ENCODE peak calls at places on chromosomes 2 and 18, in seven cellular contexts. J is IMR-90, H is mammary epithelial cell, M is fibroblast of lung, I is H9, V is colonic mucosa, S is K562. O is an unnamed sample.
A peak's percentile ranks its signal among the peaks of the same experiment; 100 is the strongest.

GRCh38 chr2:102238039-102238756 is 51.4 kb downstream of the IL1RL2 start:
- DNase-seq in J (peak; percentile 83), H (no peak), M (peak; percentile 86), I (no peak), V (no peak), S (no peak), O (no peak)

GRCh38 chr2:31644551-31644950 is 63.8 kb upstream of the SRD5A2 start:
- DNase-seq in J (no peak), H (no peak), M (no peak), I (no peak), V (no peak), S (no peak), O (no peak)

GRCh38 chr2:172734711-172735645 is 667 bp upstream of the RAPGEF4 start:
- DNase-seq in J (no peak), H (peak; percentile 68), M (peak; percentile 23), I (no peak), V (no peak), S (no peak), O (peak; percentile 60)

GRCh38 chr2:172323256-172323655 is 104.1 kb upstream of the ITGA6 start:
- DNase-seq in J (peak; percentile 40), H (peak; percentile 50), M (no peak), I (no peak), V (no peak), S (no peak), O (peak; percentile 15)

GRCh38 chr2:24768601-24769000 is 24.6 kb downstream of the PTRHD1 start:
- DNase-seq in J (no peak), H (no peak), M (no peak), I (peak; percentile 44), V (no peak), S (no peak), O (peak; percentile 52)

GRCh38 chr18:26091047-26091630 is 726 bp upstream of the SS18 start:
- DNase-seq in J (no peak), H (no peak), M (no peak), I (no peak), V (peak; percentile 74), S (peak; percentile 79), O (no peak)

GRCh38 chr2:176136375-176137248 is 7.1 kb downstream of the HOXD8 start:
- DNase-seq in J (no peak), H (no peak), M (no peak), I (peak; percentile 52), V (peak; percentile 63), S (no peak), O (peak; percentile 74)

GRCh38 chr18:21452808-21453511 is 147.5 kb downstream of the ESCO1 start:
- DNase-seq in J (no peak), H (no peak), M (no peak), I (no peak), V (no peak), S (no peak), O (no peak)

GRCh38 chr18:70288851-70289328 is at the start of gene SOCS6:
- DNase-seq in J (peak; percentile 66), H (peak; percentile 70), M (peak; percentile 59), I (peak; percentile 57), V (peak; percentile 56), S (no peak), O (peak; percentile 86)

GRCh38 chr2:12493031-12493513 is 223.7 kb upstream of the TRIB2 start:
- DNase-seq in J (peak; percentile 93), H (peak; percentile 55), M (peak; percentile 65), I (no peak), V (no peak), S (peak; percentile 86), O (peak; percentile 75)

GRCh38 chr2:102677219-102678215 is 58.2 kb downstream of the SLC9A2 start:
- DNase-seq in J (no peak), H (peak; percentile 20), M (peak; percentile 4), I (no peak), V (no peak), S (no peak), O (no peak)

GRCh38 chr2:11071207-11071606 is 84.1 kb upstream of the SLC66A3 start:
- DNase-seq in J (peak; percentile 20), H (no peak), M (no peak), I (peak; percentile 58), V (peak; percentile 52), S (peak; percentile 14), O (peak; percentile 69)

GRCh38 chr18:78827141-78827540 is 152.5 kb upstream of the SALL3 start:
- DNase-seq in J (no peak), H (no peak), M (no peak), I (no peak), V (no peak), S (no peak), O (no peak)

GRCh38 chr2:53593891-53594585 is 173.6 kb upstream of the CHAC2 start:
- DNase-seq in J (peak; percentile 55), H (peak; percentile 64), M (peak; percentile 30), I (no peak), V (no peak), S (no peak), O (no peak)

GRCh38 chr2:45134014-45134413 is 124.8 kb upstream of the SIX2 start:
- DNase-seq in J (no peak), H (no peak), M (no peak), I (peak; percentile 45), V (no peak), S (no peak), O (peak; percentile 61)

DNA sequence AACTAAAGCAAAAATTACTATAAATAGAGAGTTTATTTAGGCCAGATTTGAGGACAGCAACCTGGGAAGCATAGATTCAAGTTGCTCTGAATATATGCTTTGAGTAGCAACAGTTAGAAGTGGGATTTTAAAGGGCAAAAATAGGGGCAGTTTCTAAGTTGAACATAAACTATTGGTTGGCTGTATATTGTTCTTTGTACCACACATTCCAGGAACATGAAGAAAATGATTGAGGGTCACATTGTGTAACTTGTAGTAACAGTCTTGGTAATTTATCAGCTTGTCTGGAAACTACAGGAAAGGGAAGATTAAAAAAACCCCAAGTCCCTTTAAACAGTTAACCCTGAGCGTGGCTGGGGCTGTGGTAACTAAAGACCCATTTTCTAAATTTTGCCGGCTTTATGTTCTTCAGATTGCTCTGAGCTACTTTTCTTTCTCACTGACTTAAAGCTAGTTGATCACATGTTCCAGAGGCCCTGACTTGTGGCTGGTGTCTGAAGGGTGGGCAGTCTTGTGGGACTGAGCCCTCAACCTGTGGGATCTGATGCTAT is 7.4 kb downstream of the PLEKHB2 start:
- DNase-seq in J (peak; percentile 26), H (no peak), M (peak; percentile 26), I (no peak), V (no peak), S (no peak), O (no peak)
- H3K9ac ChIP-seq in J (no peak overlapping the region), H (no peak overlapping the region), M (no peak overlapping the region), I (no peak overlapping the region), V (no peak overlapping the region), S (peak overlapping the region; percentile 4), O (no peak overlapping the region)

GRCh38 chr18:63073481-63073880 is 246.1 kb downstream of the BCL2 start:
- DNase-seq in J (no peak), H (no peak), M (no peak), I (no peak), V (no peak), S (no peak), O (no peak)
- TF ChIP-seq CTCF in J (no peak), H (peak; percentile 40), M (no peak), I (no peak), V (no peak), S (no peak), O (peak; percentile 23)

DNA sequence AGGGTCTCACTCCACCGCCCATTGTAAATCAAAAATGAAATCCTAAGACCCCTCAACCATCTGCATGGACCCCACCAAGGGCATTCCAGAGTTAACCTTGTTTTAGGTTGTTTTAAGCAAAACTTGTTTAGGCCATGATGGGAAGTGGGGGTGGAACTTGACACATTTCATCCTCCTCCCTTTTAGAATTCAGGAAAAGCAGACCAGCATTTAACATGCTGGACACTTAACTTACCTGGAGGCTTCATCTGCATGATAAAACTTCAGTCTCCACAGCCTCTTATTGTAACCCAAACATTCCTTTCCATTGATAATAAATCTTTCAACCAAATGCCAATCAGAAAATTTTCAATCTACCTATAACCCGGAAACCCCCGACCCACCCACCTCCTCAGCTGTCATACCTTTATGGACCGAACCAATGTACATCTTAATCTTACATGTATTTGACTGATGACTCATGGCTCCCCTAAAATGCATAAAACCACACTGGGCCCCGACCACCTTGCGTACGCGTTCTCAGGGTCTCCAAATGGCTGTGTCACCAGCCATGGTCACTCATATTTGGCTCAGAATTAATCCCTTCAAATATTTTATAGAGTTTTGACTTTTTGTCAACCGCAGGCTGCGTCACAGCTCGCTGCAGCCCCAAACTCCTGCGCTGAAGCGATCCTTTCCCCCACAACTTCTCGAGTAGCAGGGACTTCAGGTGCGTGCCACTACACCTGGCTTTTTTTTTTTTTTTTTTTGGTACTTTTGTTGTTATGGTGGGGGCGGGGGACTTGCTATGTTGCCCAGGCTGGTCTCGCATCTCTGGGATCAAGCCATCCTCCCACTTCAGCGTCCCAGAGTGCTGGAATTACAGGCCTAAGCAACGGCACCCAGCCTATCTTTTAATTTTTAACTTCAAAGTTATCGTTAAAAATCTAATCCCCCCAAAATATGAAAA is 917 bp downstream of the MPPE1 start:
- DNase-seq in J (no peak), H (no peak), M (no peak), I (no peak), V (peak; percentile 22), S (no peak), O (peak; percentile 55)
- H3K9ac ChIP-seq in J (peak overlapping the region; percentile 40), H (peak overlapping the region; percentile 77), M (peak overlapping the region; percentile 98), I (no peak overlapping the region), V (peak overlapping the region; percentile 91), S (peak overlapping the region; percentile 91), O (peak overlapping the region; percentile 69)

GRCh38 chr2:152222975-152223638 is 47.5 kb upstream of the STAM2 start:
- DNase-seq in J (peak; percentile 88), H (peak; percentile 68), M (peak; percentile 96), I (no peak), V (peak; percentile 58), S (no peak), O (no peak)

GRCh38 chr2:152223997-152224396 is 48.4 kb upstream of the STAM2 start:
- DNase-seq in J (peak; percentile 1), H (no peak), M (peak; percentile 54), I (no peak), V (no peak), S (no peak), O (no peak)

DNA sequence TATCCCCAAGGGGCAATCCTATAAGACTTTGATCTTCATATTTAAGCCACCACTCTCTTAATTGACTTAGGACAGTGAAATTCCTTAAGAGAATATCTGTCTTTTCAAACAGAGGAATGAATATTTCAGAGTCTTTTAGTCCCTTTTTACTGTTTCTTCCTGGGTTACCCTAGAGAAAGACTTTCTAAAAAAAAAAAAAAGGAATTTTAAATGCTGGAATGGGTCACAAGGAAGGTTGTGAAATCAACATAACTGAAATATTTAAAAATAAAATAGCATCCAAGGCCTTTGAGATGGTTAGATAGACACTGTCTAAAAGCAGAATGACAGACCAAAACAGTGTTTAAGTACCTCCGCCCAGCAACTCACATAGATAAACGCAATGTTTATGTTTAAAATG is 52.7 kb upstream of the STAM2 start:
- DNase-seq in J (peak; percentile 9), H (no peak), M (peak; percentile 49), I (no peak), V (no peak), S (no peak), O (no peak)
- TF ChIP-seq CTCF in J (no peak), H (no peak), M (no peak), I (no peak), V (no peak), S (no peak), O (no peak)

GRCh38 chr2:97870396-97870843 is 125.3 kb downstream of the TMEM131 start:
- DNase-seq in J (peak; percentile 89), H (peak; percentile 82), M (peak; percentile 88), I (no peak), V (no peak), S (peak; percentile 18), O (no peak)
- H3K9ac ChIP-seq in J (no peak overlapping the region), H (peak overlapping the region; percentile 65), M (no peak overlapping the region), I (no peak overlapping the region), V (no peak overlapping the region), S (no peak overlapping the region), O (no peak overlapping the region)